ENCODE peak calls at places on chromosomes 7 and 10, in six cellular contexts. One of them, this sample, is unnamed.
A peak's percentile ranks its signal among the peaks of the same experiment; 100 is the strongest.

GRCh38 chr7:28811990-28812389 is 146.1 kb downstream of the TRIL start:
- DNase-seq in hypothalamus: no peak
- DNase-seq in stimulated activated CD8-positive, alpha-beta memory T cell treated with anti-CD3 and anti-CD28 coated beads, Interleukin-7, amount 100 ng/mL, for 1 hour: no peak
- DNase-seq in activated T-cell treated with anti-CD3 and anti-CD28 coated beads for 48 hours: no peak
- DNase-seq in AG04449: no peak
- DNase-seq in substantia nigra: no peak
- DNase-seq in this sample: no peak

GRCh38 chr7:31311465-31312074 is 29.0 kb downstream of the NEUROD6 start:
- DNase-seq in hypothalamus: no peak
- DNase-seq in substantia nigra: no peak
- DNase-seq in stimulated activated CD8-positive, alpha-beta memory T cell treated with anti-CD3 and anti-CD28 coated beads, Interleukin-7, amount 100 ng/mL, for 1 hour: no peak
- DNase-seq in AG04449: no peak
- DNase-seq in activated T-cell treated with anti-CD3 and anti-CD28 coated beads for 48 hours: no peak
- DNase-seq in this sample: no peak

GRCh38 chr10:29608062-29608461 is 26.7 kb downstream of the SVIL start:
- DNase-seq in hypothalamus: no peak
- DNase-seq in substantia nigra: no peak
- DNase-seq in activated T-cell treated with anti-CD3 and anti-CD28 coated beads for 48 hours: no peak
- DNase-seq in AG04449: no peak
- DNase-seq in stimulated activated CD8-positive, alpha-beta memory T cell treated with anti-CD3 and anti-CD28 coated beads, Interleukin-7, amount 100 ng/mL, for 1 hour: no peak
- DNase-seq in this sample: no peak

GRCh38 chr7:91164948-91165845 is 99.0 kb upstream of the FZD1 start:
- DNase-seq in activated T-cell treated with anti-CD3 and anti-CD28 coated beads for 48 hours: no peak
- DNase-seq in hypothalamus: no peak
- DNase-seq in substantia nigra: no peak
- DNase-seq in AG04449: peak; percentile 64
- DNase-seq in stimulated activated CD8-positive, alpha-beta memory T cell treated with anti-CD3 and anti-CD28 coated beads, Interleukin-7, amount 100 ng/mL, for 1 hour: no peak
- DNase-seq in this sample: no peak

GRCh38 chr10:123274513-123275182 is 120.4 kb downstream of the BUB3 start:
- DNase-seq in AG04449: no peak
- DNase-seq in hypothalamus: no peak
- DNase-seq in stimulated activated CD8-positive, alpha-beta memory T cell treated with anti-CD3 and anti-CD28 coated beads, Interleukin-7, amount 100 ng/mL, for 1 hour: no peak
- DNase-seq in substantia nigra: no peak
- DNase-seq in activated T-cell treated with anti-CD3 and anti-CD28 coated beads for 48 hours: no peak
- DNase-seq in this sample: peak; percentile 22

GRCh38 chr10:17673517-17674051 is 29.6 kb downstream of the STAM start:
- DNase-seq in AG04449: peak; percentile 84
- DNase-seq in hypothalamus: no peak
- DNase-seq in activated T-cell treated with anti-CD3 and anti-CD28 coated beads for 48 hours: no peak
- DNase-seq in stimulated activated CD8-positive, alpha-beta memory T cell treated with anti-CD3 and anti-CD28 coated beads, Interleukin-7, amount 100 ng/mL, for 1 hour: no peak
- DNase-seq in substantia nigra: no peak
- DNase-seq in this sample: no peak

GRCh38 chr10:46265981-46266505 is 20.8 kb upstream of the ANTXRL start:
- DNase-seq in activated T-cell treated with anti-CD3 and anti-CD28 coated beads for 48 hours: no peak
- DNase-seq in stimulated activated CD8-positive, alpha-beta memory T cell treated with anti-CD3 and anti-CD28 coated beads, Interleukin-7, amount 100 ng/mL, for 1 hour: no peak
- DNase-seq in substantia nigra: no peak
- DNase-seq in hypothalamus: no peak
- DNase-seq in AG04449: no peak
- DNase-seq in this sample: no peak

GRCh38 chr7:94348142-94348541 is 46.6 kb upstream of the COL1A2 start:
- DNase-seq in hypothalamus: no peak
- DNase-seq in substantia nigra: no peak
- DNase-seq in stimulated activated CD8-positive, alpha-beta memory T cell treated with anti-CD3 and anti-CD28 coated beads, Interleukin-7, amount 100 ng/mL, for 1 hour: no peak
- DNase-seq in activated T-cell treated with anti-CD3 and anti-CD28 coated beads for 48 hours: no peak
- DNase-seq in AG04449: peak; percentile 94
- DNase-seq in this sample: no peak

GRCh38 chr7:51045319-51046102 is 262.8 kb upstream of the GRB10 start:
- DNase-seq in hypothalamus: no peak
- DNase-seq in stimulated activated CD8-positive, alpha-beta memory T cell treated with anti-CD3 and anti-CD28 coated beads, Interleukin-7, amount 100 ng/mL, for 1 hour: no peak
- DNase-seq in substantia nigra: no peak
- DNase-seq in AG04449: peak; percentile 70
- DNase-seq in activated T-cell treated with anti-CD3 and anti-CD28 coated beads for 48 hours: no peak
- DNase-seq in this sample: no peak

GRCh38 chr10:96271017-96271815 is at the start of gene BLNK:
- DNase-seq in hypothalamus: no peak
- DNase-seq in stimulated activated CD8-positive, alpha-beta memory T cell treated with anti-CD3 and anti-CD28 coated beads, Interleukin-7, amount 100 ng/mL, for 1 hour: no peak
- DNase-seq in activated T-cell treated with anti-CD3 and anti-CD28 coated beads for 48 hours: no peak
- DNase-seq in AG04449: no peak
- DNase-seq in substantia nigra: no peak
- DNase-seq in this sample: no peak

GRCh38 chr7:158317238-158318205 is 270.1 kb downstream of the PTPRN2 start:
- DNase-seq in AG04449: no peak
- DNase-seq in activated T-cell treated with anti-CD3 and anti-CD28 coated beads for 48 hours: no peak
- DNase-seq in stimulated activated CD8-positive, alpha-beta memory T cell treated with anti-CD3 and anti-CD28 coated beads, Interleukin-7, amount 100 ng/mL, for 1 hour: no peak
- DNase-seq in hypothalamus: no peak
- DNase-seq in substantia nigra: peak; percentile 14
- DNase-seq in this sample: no peak

GRCh38 chr10:70753026-70753663 is 32.0 kb downstream of the TBATA start:
- DNase-seq in hypothalamus: no peak
- DNase-seq in stimulated activated CD8-positive, alpha-beta memory T cell treated with anti-CD3 and anti-CD28 coated beads, Interleukin-7, amount 100 ng/mL, for 1 hour: no peak
- DNase-seq in substantia nigra: no peak
- DNase-seq in AG04449: no peak
- DNase-seq in activated T-cell treated with anti-CD3 and anti-CD28 coated beads for 48 hours: no peak
- DNase-seq in this sample: no peak

GRCh38 chr10:48547061-48547895 is 57.6 kb downstream of the ARHGAP22 start:
- DNase-seq in AG04449: no peak
- DNase-seq in activated T-cell treated with anti-CD3 and anti-CD28 coated beads for 48 hours: no peak
- DNase-seq in hypothalamus: no peak
- DNase-seq in stimulated activated CD8-positive, alpha-beta memory T cell treated with anti-CD3 and anti-CD28 coated beads, Interleukin-7, amount 100 ng/mL, for 1 hour: no peak
- DNase-seq in substantia nigra: no peak
- DNase-seq in this sample: no peak

GRCh38 chr7:77393261-77393660 is 22.9 kb downstream of the GSAP start:
- DNase-seq in hypothalamus: no peak
- DNase-seq in AG04449: no peak
- DNase-seq in activated T-cell treated with anti-CD3 and anti-CD28 coated beads for 48 hours: peak; percentile 39
- DNase-seq in stimulated activated CD8-positive, alpha-beta memory T cell treated with anti-CD3 and anti-CD28 coated beads, Interleukin-7, amount 100 ng/mL, for 1 hour: no peak
- DNase-seq in substantia nigra: no peak
- DNase-seq in this sample: no peak

GRCh38 chr7:2796358-2797352 is 47.5 kb downstream of the GNA12 start:
- DNase-seq in stimulated activated CD8-positive, alpha-beta memory T cell treated with anti-CD3 and anti-CD28 coated beads, Interleukin-7, amount 100 ng/mL, for 1 hour: no peak
- DNase-seq in substantia nigra: no peak
- DNase-seq in activated T-cell treated with anti-CD3 and anti-CD28 coated beads for 48 hours: no peak
- DNase-seq in AG04449: no peak
- DNase-seq in hypothalamus: no peak
- DNase-seq in this sample: no peak

GRCh38 chr7:150322114-150322832 is 882 bp upstream of the LRRC61 start:
- DNase-seq in hypothalamus: no peak
- DNase-seq in stimulated activated CD8-positive, alpha-beta memory T cell treated with anti-CD3 and anti-CD28 coated beads, Interleukin-7, amount 100 ng/mL, for 1 hour: no peak
- DNase-seq in AG04449: no peak
- DNase-seq in activated T-cell treated with anti-CD3 and anti-CD28 coated beads for 48 hours: peak; percentile 41
- DNase-seq in substantia nigra: no peak
- DNase-seq in this sample: no peak

GRCh38 chr10:23630880-23631279 is 192.0 kb downstream of the OTUD1 start:
- DNase-seq in hypothalamus: no peak
- DNase-seq in activated T-cell treated with anti-CD3 and anti-CD28 coated beads for 48 hours: no peak
- DNase-seq in AG04449: peak; percentile 7
- DNase-seq in substantia nigra: no peak
- DNase-seq in stimulated activated CD8-positive, alpha-beta memory T cell treated with anti-CD3 and anti-CD28 coated beads, Interleukin-7, amount 100 ng/mL, for 1 hour: no peak
- DNase-seq in this sample: no peak

GRCh38 chr10:127570036-127570435 is 20.9 kb downstream of the NPS start:
- DNase-seq in hypothalamus: no peak
- DNase-seq in activated T-cell treated with anti-CD3 and anti-CD28 coated beads for 48 hours: no peak
- DNase-seq in substantia nigra: no peak
- DNase-seq in AG04449: no peak
- DNase-seq in stimulated activated CD8-positive, alpha-beta memory T cell treated with anti-CD3 and anti-CD28 coated beads, Interleukin-7, amount 100 ng/mL, for 1 hour: no peak
- DNase-seq in this sample: no peak

GRCh38 chr10:118408145-118408544 is 66.0 kb upstream of the FAM204A start:
- DNase-seq in hypothalamus: no peak
- DNase-seq in activated T-cell treated with anti-CD3 and anti-CD28 coated beads for 48 hours: no peak
- DNase-seq in stimulated activated CD8-positive, alpha-beta memory T cell treated with anti-CD3 and anti-CD28 coated beads, Interleukin-7, amount 100 ng/mL, for 1 hour: no peak
- DNase-seq in substantia nigra: no peak
- DNase-seq in AG04449: no peak
- DNase-seq in this sample: no peak

GRCh38 chr10:21473135-21473534 is 52.3 kb downstream of the SKIDA1 start:
- DNase-seq in activated T-cell treated with anti-CD3 and anti-CD28 coated beads for 48 hours: no peak
- DNase-seq in AG04449: no peak
- DNase-seq in hypothalamus: no peak
- DNase-seq in stimulated activated CD8-positive, alpha-beta memory T cell treated with anti-CD3 and anti-CD28 coated beads, Interleukin-7, amount 100 ng/mL, for 1 hour: no peak
- DNase-seq in substantia nigra: no peak
- DNase-seq in this sample: no peak

GRCh38 chr10:20855398-20856038 is 41.6 kb downstream of the NEBL start:
- DNase-seq in activated T-cell treated with anti-CD3 and anti-CD28 coated beads for 48 hours: no peak
- DNase-seq in AG04449: no peak
- DNase-seq in stimulated activated CD8-positive, alpha-beta memory T cell treated with anti-CD3 and anti-CD28 coated beads, Interleukin-7, amount 100 ng/mL, for 1 hour: no peak
- DNase-seq in hypothalamus: no peak
- DNase-seq in substantia nigra: no peak
- DNase-seq in this sample: no peak

GRCh38 chr7:2785071-2785500 is 59.0 kb downstream of the GNA12 start:
- DNase-seq in stimulated activated CD8-positive, alpha-beta memory T cell treated with anti-CD3 and anti-CD28 coated beads, Interleukin-7, amount 100 ng/mL, for 1 hour: no peak
- DNase-seq in substantia nigra: no peak
- DNase-seq in hypothalamus: no peak
- DNase-seq in activated T-cell treated with anti-CD3 and anti-CD28 coated beads for 48 hours: no peak
- DNase-seq in AG04449: no peak
- DNase-seq in this sample: no peak

GRCh38 chr7:130960208-130960988 is 226.4 kb upstream of the KLF14 start:
- DNase-seq in AG04449: peak; percentile 97
- DNase-seq in activated T-cell treated with anti-CD3 and anti-CD28 coated beads for 48 hours: no peak
- DNase-seq in stimulated activated CD8-positive, alpha-beta memory T cell treated with anti-CD3 and anti-CD28 coated beads, Interleukin-7, amount 100 ng/mL, for 1 hour: no peak
- DNase-seq in substantia nigra: no peak
- DNase-seq in hypothalamus: no peak
- DNase-seq in this sample: no peak

GRCh38 chr10:59945590-59945989 is 39.2 kb upstream of the CCDC6 start:
- DNase-seq in stimulated activated CD8-positive, alpha-beta memory T cell treated with anti-CD3 and anti-CD28 coated beads, Interleukin-7, amount 100 ng/mL, for 1 hour: no peak
- DNase-seq in substantia nigra: no peak
- DNase-seq in AG04449: no peak
- DNase-seq in activated T-cell treated with anti-CD3 and anti-CD28 coated beads for 48 hours: no peak
- DNase-seq in hypothalamus: no peak
- DNase-seq in this sample: no peak

GRCh38 chr10:3399756-3400155 is 227.2 kb upstream of the PITRM1 start:
- DNase-seq in substantia nigra: no peak
- DNase-seq in activated T-cell treated with anti-CD3 and anti-CD28 coated beads for 48 hours: no peak
- DNase-seq in hypothalamus: no peak
- DNase-seq in stimulated activated CD8-positive, alpha-beta memory T cell treated with anti-CD3 and anti-CD28 coated beads, Interleukin-7, amount 100 ng/mL, for 1 hour: no peak
- DNase-seq in AG04449: no peak
- DNase-seq in this sample: no peak

GRCh38 chr10:66888237-66888636 is 37.6 kb upstream of the LRRTM3 start:
- DNase-seq in hypothalamus: no peak
- DNase-seq in AG04449: no peak
- DNase-seq in stimulated activated CD8-positive, alpha-beta memory T cell treated with anti-CD3 and anti-CD28 coated beads, Interleukin-7, amount 100 ng/mL, for 1 hour: no peak
- DNase-seq in activated T-cell treated with anti-CD3 and anti-CD28 coated beads for 48 hours: no peak
- DNase-seq in substantia nigra: no peak
- DNase-seq in this sample: no peak

GRCh38 chr10:130000918-130001317 is 36.8 kb upstream of the EBF3 start:
- DNase-seq in hypothalamus: no peak
- DNase-seq in AG04449: no peak
- DNase-seq in activated T-cell treated with anti-CD3 and anti-CD28 coated beads for 48 hours: no peak
- DNase-seq in substantia nigra: no peak
- DNase-seq in stimulated activated CD8-positive, alpha-beta memory T cell treated with anti-CD3 and anti-CD28 coated beads, Interleukin-7, amount 100 ng/mL, for 1 hour: no peak
- DNase-seq in this sample: no peak

GRCh38 chr7:3439333-3440030 is 138.4 kb downstream of the SDK1 start:
- DNase-seq in substantia nigra: no peak
- DNase-seq in AG04449: peak; percentile 72
- DNase-seq in stimulated activated CD8-positive, alpha-beta memory T cell treated with anti-CD3 and anti-CD28 coated beads, Interleukin-7, amount 100 ng/mL, for 1 hour: no peak
- DNase-seq in activated T-cell treated with anti-CD3 and anti-CD28 coated beads for 48 hours: no peak
- DNase-seq in hypothalamus: no peak
- DNase-seq in this sample: no peak

GRCh38 chr10:128511284-128511683 is 385.1 kb upstream of the MKI67 start:
- DNase-seq in stimulated activated CD8-positive, alpha-beta memory T cell treated with anti-CD3 and anti-CD28 coated beads, Interleukin-7, amount 100 ng/mL, for 1 hour: no peak
- DNase-seq in hypothalamus: no peak
- DNase-seq in activated T-cell treated with anti-CD3 and anti-CD28 coated beads for 48 hours: no peak
- DNase-seq in AG04449: no peak
- DNase-seq in substantia nigra: no peak
- DNase-seq in this sample: no peak

GRCh38 chr10:9015005-9015404 is 960.5 kb downstream of the GATA3 start:
- DNase-seq in hypothalamus: no peak
- DNase-seq in stimulated activated CD8-positive, alpha-beta memory T cell treated with anti-CD3 and anti-CD28 coated beads, Interleukin-7, amount 100 ng/mL, for 1 hour: no peak
- DNase-seq in AG04449: no peak
- DNase-seq in substantia nigra: no peak
- DNase-seq in activated T-cell treated with anti-CD3 and anti-CD28 coated beads for 48 hours: no peak
- DNase-seq in this sample: no peak

GRCh38 chr10:24483701-24484100 is 240.0 kb downstream of the ARHGAP21 start:
- DNase-seq in substantia nigra: no peak
- DNase-seq in stimulated activated CD8-positive, alpha-beta memory T cell treated with anti-CD3 and anti-CD28 coated beads, Interleukin-7, amount 100 ng/mL, for 1 hour: no peak
- DNase-seq in hypothalamus: no peak
- DNase-seq in activated T-cell treated with anti-CD3 and anti-CD28 coated beads for 48 hours: no peak
- DNase-seq in AG04449: no peak
- DNase-seq in this sample: no peak

GRCh38 chr10:116044722-116045374 is 228.2 kb downstream of the GFRA1 start:
- DNase-seq in AG04449: no peak
- DNase-seq in substantia nigra: no peak
- DNase-seq in activated T-cell treated with anti-CD3 and anti-CD28 coated beads for 48 hours: no peak
- DNase-seq in stimulated activated CD8-positive, alpha-beta memory T cell treated with anti-CD3 and anti-CD28 coated beads, Interleukin-7, amount 100 ng/mL, for 1 hour: no peak
- DNase-seq in hypothalamus: no peak
- DNase-seq in this sample: no peak

GRCh38 chr7:1737956-1738355 is 67.9 kb downstream of the ELFN1 start:
- DNase-seq in hypothalamus: no peak
- DNase-seq in substantia nigra: no peak
- DNase-seq in stimulated activated CD8-positive, alpha-beta memory T cell treated with anti-CD3 and anti-CD28 coated beads, Interleukin-7, amount 100 ng/mL, for 1 hour: no peak
- DNase-seq in activated T-cell treated with anti-CD3 and anti-CD28 coated beads for 48 hours: no peak
- DNase-seq in AG04449: no peak
- DNase-seq in this sample: no peak

GRCh38 chr10:76942556-76943416 is 694.8 kb downstream of the KCNMA1 start:
- DNase-seq in activated T-cell treated with anti-CD3 and anti-CD28 coated beads for 48 hours: no peak
- DNase-seq in stimulated activated CD8-positive, alpha-beta memory T cell treated with anti-CD3 and anti-CD28 coated beads, Interleukin-7, amount 100 ng/mL, for 1 hour: no peak
- DNase-seq in hypothalamus: no peak
- DNase-seq in AG04449: no peak
- DNase-seq in substantia nigra: no peak
- DNase-seq in this sample: no peak

GRCh38 chr10:70816220-70816894 is 609 bp downstream of the SGPL1 start:
- DNase-seq in AG04449: peak; percentile 54
- DNase-seq in hypothalamus: peak; percentile 57
- DNase-seq in stimulated activated CD8-positive, alpha-beta memory T cell treated with anti-CD3 and anti-CD28 coated beads, Interleukin-7, amount 100 ng/mL, for 1 hour: no peak
- DNase-seq in substantia nigra: peak; percentile 35
- DNase-seq in activated T-cell treated with anti-CD3 and anti-CD28 coated beads for 48 hours: peak; percentile 36
- DNase-seq in this sample: peak; percentile 3

GRCh38 chr7:103887853-103888602 is 101.4 kb downstream of the RELN start:
- DNase-seq in AG04449: no peak
- DNase-seq in activated T-cell treated with anti-CD3 and anti-CD28 coated beads for 48 hours: no peak
- DNase-seq in hypothalamus: no peak
- DNase-seq in stimulated activated CD8-positive, alpha-beta memory T cell treated with anti-CD3 and anti-CD28 coated beads, Interleukin-7, amount 100 ng/mL, for 1 hour: no peak
- DNase-seq in substantia nigra: no peak
- DNase-seq in this sample: no peak